ENCODE peak calls at places on chromosomes 3 and 15, in nine cellular contexts. K, J, C, H, S, I, A, U and Q are unnamed samples.

GRCh38 chr3:150074697-150075416 is 104.2 kb upstream of the PFN2 start:
- DNase-seq in A (no peak), H (no peak), J (no peak), C (no peak), U (no peak), S (no peak), K (no peak), I (no peak), Q (no peak)

GRCh38 chr15:98681061-98681460 is 32.7 kb downstream of the IGF1R start:
- DNase-seq in H (no peak), U (no peak), S (no peak), J (no peak), C (no peak), A (no peak), K (no peak), I (no peak), Q (no peak)

GRCh38 chr3:30720586-30721313 is 114.3 kb downstream of the TGFBR2 start:
- DNase-seq in U (peak; percentile 49), C (peak; percentile 77), H (peak; percentile 74), S (no peak), I (no peak), A (no peak), J (no peak), K (no peak), Q (peak; percentile 48)

GRCh38 chr3:112306825-112307224 is 12.8 kb upstream of the SLC9C1 start:
- DNase-seq in S (no peak), C (no peak), I (no peak), A (no peak), J (no peak), K (no peak), H (no peak), U (no peak), Q (no peak)

GRCh38 chr15:63752075-63752684 is 81.6 kb downstream of the HERC1 start:
- DNase-seq in K (peak; percentile 48), S (peak; percentile 14), H (peak; percentile 8), A (no peak), C (peak; percentile 51), J (no peak), U (peak; percentile 39), I (no peak), Q (peak; percentile 61)

GRCh38 chr3:55571913-55572312 is 84.8 kb upstream of the WNT5A start:
- DNase-seq in H (no peak), J (peak; percentile 88), U (no peak), S (no peak), A (no peak), I (peak; percentile 97), C (no peak), K (no peak), Q (no peak)

GRCh38 chr15:69854521-69855171 is 243.1 kb downstream of the TLE3 start:
- DNase-seq in S (no peak), I (peak; percentile 33), K (no peak), U (peak; percentile 49), H (no peak), A (no peak), J (no peak), C (no peak), Q (no peak)

GRCh38 chr3:9222956-9223639 is 26.3 kb downstream of the SRGAP3 start:
- DNase-seq in U (no peak), K (no peak), S (no peak), A (no peak), J (no peak), H (no peak), C (no peak), I (no peak), Q (no peak)

GRCh38 chr15:90531147-90531546 is 1.4 kb downstream of the CRTC3 start:
- DNase-seq in I (no peak), J (no peak), S (no peak), C (no peak), H (no peak), K (no peak), A (no peak), U (no peak), Q (no peak)

GRCh38 chr3:146187334-146187950 is 26.5 kb upstream of the PLOD2 start:
- DNase-seq in H (no peak), U (no peak), S (no peak), I (no peak), A (no peak), K (no peak), C (no peak), J (no peak), Q (peak; percentile 30)

GRCh38 chr3:131708216-131708615 is 205.4 kb upstream of the MRPL3 start:
- DNase-seq in H (no peak), I (no peak), C (no peak), U (no peak), S (no peak), A (no peak), K (no peak), J (no peak), Q (no peak)

GRCh38 chr3:82055792-82056191 is 294.3 kb upstream of the GBE1 start:
- DNase-seq in C (no peak), I (no peak), A (no peak), S (no peak), H (no peak), K (no peak), J (no peak), U (peak; percentile 3), Q (no peak)

GRCh38 chr3:195182470-195182795 is 88.5 kb downstream of the XXYLT1 start:
- DNase-seq in H (peak; percentile 60), J (no peak), I (no peak), S (no peak), U (peak; percentile 41), K (no peak), A (no peak), C (no peak), Q (no peak)

GRCh38 chr15:80201256-80202015 is 48.6 kb downstream of the FAH start:
- DNase-seq in K (no peak), A (no peak), S (no peak), J (no peak), U (no peak), I (no peak), C (no peak), H (no peak), Q (no peak)

GRCh38 chr3:112086857-112087524 is 802 bp downstream of the C3orf52 start:
- DNase-seq in C (no peak), I (no peak), J (no peak), S (no peak), U (no peak), K (no peak), H (no peak), A (no peak), Q (no peak)

GRCh38 chr3:143731776-143732175 is 116.5 kb downstream of the SLC9A9 start:
- DNase-seq in H (no peak), A (no peak), K (no peak), S (no peak), J (no peak), I (no peak), U (no peak), C (no peak), Q (no peak)

GRCh38 chr3:143256416-143256815 is 136.8 kb downstream of the CHST2 start:
- DNase-seq in S (no peak), I (no peak), A (no peak), U (no peak), J (no peak), C (no peak), K (no peak), H (no peak), Q (no peak)

GRCh38 chr3:159987291-159987711 is 1.3 kb upstream of the IL12A start:
- DNase-seq in S (no peak), K (no peak), U (no peak), J (no peak), A (no peak), H (no peak), C (no peak), I (no peak), Q (no peak)

GRCh38 chr15:27412413-27412812 is 441.4 kb downstream of the GABRG3 start:
- DNase-seq in C (no peak), K (no peak), S (no peak), J (peak; percentile 25), I (peak; percentile 27), U (no peak), H (no peak), A (no peak), Q (peak; percentile 87)

GRCh38 chr3:9507586-9508578 is 45.7 kb downstream of the LHFPL4 start:
- DNase-seq in C (no peak), U (no peak), H (no peak), I (no peak), J (no peak), K (no peak), S (no peak), A (no peak), Q (no peak)

GRCh38 chr3:105365536-105366301 is 990 bp upstream of the ALCAM start:
- DNase-seq in K (no peak), H (no peak), J (no peak), U (peak; percentile 6), S (no peak), A (peak; percentile 0), C (peak; percentile 66), I (peak; percentile 43), Q (no peak)

GRCh38 chr15:87207251-87207650 is 1049.3 kb downstream of the NTRK3 start:
- DNase-seq in A (no peak), S (no peak), J (no peak), H (no peak), K (no peak), C (no peak), U (no peak), I (no peak), Q (no peak)

GRCh38 chr15:68279779-68280745 is 2.5 kb downstream of the FEM1B start:
- DNase-seq in S (no peak), J (no peak), I (peak; percentile 27), H (no peak), K (no peak), C (no peak), A (no peak), U (no peak), Q (no peak)

GRCh38 chr3:39086066-39086657 is 21.3 kb downstream of the GORASP1 start:
- DNase-seq in S (no peak), C (no peak), J (no peak), I (no peak), K (no peak), A (no peak), H (no peak), U (no peak), Q (no peak)

GRCh38 chr15:65470866-65471265 is 46.6 kb downstream of the DPP8 start:
- DNase-seq in H (no peak), U (no peak), J (no peak), A (no peak), I (no peak), S (no peak), K (no peak), C (no peak), Q (no peak)